ENCODE peak calls at places on chromosomes 13 and 19, in four cellular contexts. One of them, this sample, is unnamed.

GRCh38 chr13:99281811-99282263 is 23.7 kb upstream of the GPR18 start:
- ATAC-seq in HepG2: no peak
- ATAC-seq in CD4-positive, CD25-positive, alpha-beta regulatory T cell: peak; percentile 79
- ATAC-seq in IMR-90: no peak
- ATAC-seq in this sample: peak; percentile 86

GRCh38 chr19:1139126-1139525 is 34.9 kb downstream of the SBNO2 start:
- ATAC-seq in IMR-90: no peak
- ATAC-seq in CD4-positive, CD25-positive, alpha-beta regulatory T cell: no peak
- ATAC-seq in HepG2: no peak
- ATAC-seq in this sample: no peak

GRCh38 chr19:17500447-17501198 is 10.8 kb upstream of the PGLS start:
- ATAC-seq in HepG2: no peak
- ATAC-seq in CD4-positive, CD25-positive, alpha-beta regulatory T cell: no peak
- ATAC-seq in IMR-90: no peak
- ATAC-seq in this sample: no peak

GRCh38 chr19:12782424-12783225 is 7.3 kb upstream of the HOOK2 start:
- ATAC-seq in CD4-positive, CD25-positive, alpha-beta regulatory T cell: peak; percentile 65
- ATAC-seq in HepG2: no peak
- ATAC-seq in IMR-90: peak; percentile 62
- ATAC-seq in this sample: peak; percentile 70

GRCh38 chr13:110625771-110626321 is 10.5 kb downstream of the NAXD start:
- ATAC-seq in CD4-positive, CD25-positive, alpha-beta regulatory T cell: no peak
- ATAC-seq in HepG2: peak; percentile 62
- ATAC-seq in IMR-90: no peak
- ATAC-seq in this sample: no peak

GRCh38 chr13:52974711-52975110 is 53.9 kb upstream of the OLFM4 start:
- ATAC-seq in IMR-90: no peak
- ATAC-seq in CD4-positive, CD25-positive, alpha-beta regulatory T cell: no peak
- ATAC-seq in HepG2: no peak
- ATAC-seq in this sample: no peak

GRCh38 chr13:31485651-31486051 is 253.7 kb upstream of the RXFP2 start:
- ATAC-seq in IMR-90: no peak
- ATAC-seq in CD4-positive, CD25-positive, alpha-beta regulatory T cell: no peak
- ATAC-seq in HepG2: no peak
- ATAC-seq in this sample: no peak

GRCh38 chr13:45136741-45137500 is 16.6 kb downstream of the GTF2F2 start:
- ATAC-seq in CD4-positive, CD25-positive, alpha-beta regulatory T cell: no peak
- ATAC-seq in HepG2: no peak
- ATAC-seq in IMR-90: no peak
- ATAC-seq in this sample: no peak

GRCh38 chr13:36680918-36681317 is 7.1 kb downstream of the SERTM1 start:
- ATAC-seq in CD4-positive, CD25-positive, alpha-beta regulatory T cell: no peak
- ATAC-seq in IMR-90: no peak
- ATAC-seq in HepG2: no peak
- ATAC-seq in this sample: no peak

GRCh38 chr13:80901111-80902014 is 560.4 kb upstream of the SPRY2 start:
- ATAC-seq in HepG2: no peak
- ATAC-seq in CD4-positive, CD25-positive, alpha-beta regulatory T cell: no peak
- ATAC-seq in IMR-90: no peak
- ATAC-seq in this sample: no peak

GRCh38 chr13:56424246-56424645 is 716.5 kb upstream of the PRR20A start:
- ATAC-seq in IMR-90: no peak
- ATAC-seq in CD4-positive, CD25-positive, alpha-beta regulatory T cell: no peak
- ATAC-seq in HepG2: no peak
- ATAC-seq in this sample: no peak

GRCh38 chr13:112740502-112741131 is 50.8 kb downstream of the ATP11A start:
- ATAC-seq in CD4-positive, CD25-positive, alpha-beta regulatory T cell: no peak
- ATAC-seq in HepG2: no peak
- ATAC-seq in IMR-90: peak; percentile 82
- ATAC-seq in this sample: peak; percentile 81

GRCh38 chr13:22161871-22162270 is 491.0 kb downstream of the FGF9 start:
- ATAC-seq in IMR-90: no peak
- ATAC-seq in HepG2: no peak
- ATAC-seq in CD4-positive, CD25-positive, alpha-beta regulatory T cell: no peak
- ATAC-seq in this sample: no peak

GRCh38 chr13:40981361-40981760 is 37.8 kb downstream of the ELF1 start:
- ATAC-seq in HepG2: no peak
- ATAC-seq in CD4-positive, CD25-positive, alpha-beta regulatory T cell: no peak
- ATAC-seq in IMR-90: no peak
- ATAC-seq in this sample: peak; percentile 57

GRCh38 chr19:18612051-18612771 is 459 bp upstream of the TMEM59L start:
- ATAC-seq in CD4-positive, CD25-positive, alpha-beta regulatory T cell: no peak
- ATAC-seq in HepG2: no peak
- ATAC-seq in IMR-90: peak; percentile 35
- ATAC-seq in this sample: no peak

GRCh38 chr19:42480335-42481095 is 37.8 kb upstream of the CXCL17 start:
- ATAC-seq in HepG2: peak; percentile 82
- ATAC-seq in IMR-90: peak; percentile 94
- ATAC-seq in CD4-positive, CD25-positive, alpha-beta regulatory T cell: peak; percentile 83
- ATAC-seq in this sample: no peak

GRCh38 chr19:1418951-1419735 is 11.8 kb downstream of the DAZAP1 start:
- ATAC-seq in CD4-positive, CD25-positive, alpha-beta regulatory T cell: no peak
- ATAC-seq in IMR-90: no peak
- ATAC-seq in HepG2: no peak
- ATAC-seq in this sample: no peak

GRCh38 chr13:42836930-42837329 is 55.5 kb downstream of the FAM216B start:
- ATAC-seq in IMR-90: peak; percentile 70
- ATAC-seq in HepG2: no peak
- ATAC-seq in CD4-positive, CD25-positive, alpha-beta regulatory T cell: no peak
- ATAC-seq in this sample: no peak

GRCh38 chr13:19888799-19889198 is 25.4 kb upstream of the ZMYM5 start:
- ATAC-seq in HepG2: no peak
- ATAC-seq in CD4-positive, CD25-positive, alpha-beta regulatory T cell: no peak
- ATAC-seq in IMR-90: peak; percentile 77
- ATAC-seq in this sample: no peak

GRCh38 chr19:35693422-35693821 is 10.9 kb upstream of the ZBTB32 start:
- ATAC-seq in CD4-positive, CD25-positive, alpha-beta regulatory T cell: no peak
- ATAC-seq in IMR-90: no peak
- ATAC-seq in HepG2: peak; percentile 18
- ATAC-seq in this sample: no peak

GRCh38 chr13:54312885-54313284 is 1284.3 kb downstream of the OLFM4 start:
- ATAC-seq in CD4-positive, CD25-positive, alpha-beta regulatory T cell: no peak
- ATAC-seq in HepG2: no peak
- ATAC-seq in IMR-90: no peak
- ATAC-seq in this sample: no peak

GRCh38 chr19:19120308-19121156 is 17.7 kb downstream of the TMEM161A start:
- ATAC-seq in HepG2: peak; percentile 47
- ATAC-seq in IMR-90: peak; percentile 95
- ATAC-seq in CD4-positive, CD25-positive, alpha-beta regulatory T cell: no peak
- ATAC-seq in this sample: peak; percentile 82

GRCh38 chr13:99963832-99964339 is 7.7 kb downstream of the ZIC5 start:
- ATAC-seq in IMR-90: no peak
- ATAC-seq in CD4-positive, CD25-positive, alpha-beta regulatory T cell: no peak
- ATAC-seq in HepG2: no peak
- ATAC-seq in this sample: no peak

GRCh38 chr13:26587251-26587650 is 29.8 kb downstream of the WASF3 start:
- ATAC-seq in IMR-90: no peak
- ATAC-seq in HepG2: no peak
- ATAC-seq in CD4-positive, CD25-positive, alpha-beta regulatory T cell: no peak
- ATAC-seq in this sample: no peak

GRCh38 chr19:8697671-8698432 is 743 bp downstream of the ACTL9 start:
- ATAC-seq in CD4-positive, CD25-positive, alpha-beta regulatory T cell: no peak
- ATAC-seq in HepG2: no peak
- ATAC-seq in IMR-90: no peak
- ATAC-seq in this sample: no peak

GRCh38 chr19:50204081-50204428 is 633 bp downstream of the MYH14 start:
- ATAC-seq in CD4-positive, CD25-positive, alpha-beta regulatory T cell: no peak
- ATAC-seq in IMR-90: no peak
- ATAC-seq in HepG2: no peak
- ATAC-seq in this sample: no peak
- H3K27me3 ChIP-seq in CD4-positive, CD25-positive, alpha-beta regulatory T cell: peaks cover 8% of the 10 kb centered on the region
- H3K27me3 ChIP-seq in IMR-90: peaks cover 3% of the 10 kb centered on the region
- H3K27me3 ChIP-seq in HepG2: no peaks in the 10 kb centered on the region
- H3K27me3 ChIP-seq in this sample: peaks cover 83% of the 10 kb centered on the region

GRCh38 chr19:47026889-47027288 is 7.3 kb downstream of the NPAS1 start:
- ATAC-seq in IMR-90: no peak
- ATAC-seq in HepG2: no peak
- ATAC-seq in CD4-positive, CD25-positive, alpha-beta regulatory T cell: no peak
- ATAC-seq in this sample: no peak
- H3K27me3 ChIP-seq in IMR-90: peaks cover 39% of the 10 kb centered on the region
- H3K27me3 ChIP-seq in HepG2: no peaks in the 10 kb centered on the region
- H3K27me3 ChIP-seq in CD4-positive, CD25-positive, alpha-beta regulatory T cell: peaks cover 12% of the 10 kb centered on the region
- H3K27me3 ChIP-seq in this sample: peaks cover 95% of the 10 kb centered on the region

GRCh38 chr13:72101768-72102400 is 234.9 kb upstream of the DACH1 start:
- ATAC-seq in HepG2: no peak
- ATAC-seq in IMR-90: no peak
- ATAC-seq in CD4-positive, CD25-positive, alpha-beta regulatory T cell: no peak
- ATAC-seq in this sample: no peak

GRCh38 chr13:72109863-72110262 is 242.9 kb upstream of the DACH1 start:
- ATAC-seq in HepG2: no peak
- ATAC-seq in CD4-positive, CD25-positive, alpha-beta regulatory T cell: no peak
- ATAC-seq in IMR-90: no peak
- ATAC-seq in this sample: no peak

DNA sequence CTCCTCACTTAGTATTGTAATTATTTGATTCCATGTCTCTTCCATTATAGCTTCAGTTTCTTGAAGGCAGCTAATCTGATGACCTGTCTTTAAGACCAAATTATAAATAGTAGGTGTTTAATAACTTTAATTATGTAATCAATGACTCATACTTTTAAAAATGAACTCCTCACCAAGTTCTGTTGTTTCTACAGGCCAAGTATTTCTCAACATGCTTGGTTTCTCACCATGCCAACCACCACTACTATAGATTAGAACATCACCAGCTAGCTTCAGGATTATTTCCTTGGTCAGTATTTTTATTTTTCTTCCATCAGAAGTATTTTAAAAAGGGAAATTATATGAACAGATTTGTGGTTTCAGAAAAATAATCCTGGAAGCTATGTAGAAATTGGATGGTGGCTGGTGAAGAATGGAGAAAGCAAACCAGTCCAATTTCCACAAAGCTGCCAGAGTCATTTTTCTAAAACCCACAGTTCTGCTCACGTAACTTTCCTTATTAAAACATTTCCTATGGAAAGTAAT is 237.7 kb upstream of the DACH1 start:
- ATAC-seq in CD4-positive, CD25-positive, alpha-beta regulatory T cell: no peak
- ATAC-seq in IMR-90: no peak
- ATAC-seq in HepG2: no peak
- ATAC-seq in this sample: no peak
- H3K27me3 ChIP-seq in CD4-positive, CD25-positive, alpha-beta regulatory T cell: no peaks in the 10 kb centered on the region
- H3K27me3 ChIP-seq in IMR-90: no peaks in the 10 kb centered on the region
- H3K27me3 ChIP-seq in HepG2: no peaks in the 10 kb centered on the region
- H3K27me3 ChIP-seq in this sample: no peaks in the 10 kb centered on the region

DNA sequence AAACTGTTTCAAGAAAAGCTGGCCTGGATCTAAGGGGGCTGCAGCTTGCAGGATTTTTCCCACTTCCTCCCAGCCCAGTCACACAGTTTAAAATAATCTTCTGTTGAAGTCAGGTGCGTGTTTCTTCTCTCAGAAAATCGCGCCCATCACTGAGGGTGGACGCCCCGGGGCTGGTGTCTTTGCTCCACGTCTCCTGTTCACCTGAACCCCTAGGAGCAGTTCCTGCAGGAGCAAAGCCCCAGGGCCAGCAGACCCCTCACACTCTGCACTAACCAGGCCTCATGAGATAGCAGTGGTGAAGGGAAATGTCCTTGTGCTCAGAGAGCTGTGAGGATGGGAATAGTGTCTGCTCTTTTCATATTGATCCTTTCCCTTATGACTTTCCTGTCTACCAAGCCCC is 920 bp upstream of the SIGLEC7 start:
- ATAC-seq in CD4-positive, CD25-positive, alpha-beta regulatory T cell: no peak
- ATAC-seq in IMR-90: no peak
- ATAC-seq in HepG2: no peak
- ATAC-seq in this sample: no peak
- H3K27me3 ChIP-seq in CD4-positive, CD25-positive, alpha-beta regulatory T cell: peaks cover 2% of the 10 kb centered on the region
- H3K27me3 ChIP-seq in IMR-90: peaks cover 7% of the 10 kb centered on the region
- H3K27me3 ChIP-seq in HepG2: peaks cover 4% of the 10 kb centered on the region
- H3K27me3 ChIP-seq in this sample: peaks cover 75% of the 10 kb centered on the region

GRCh38 chr19:13796301-13797057 is 1.2 kb downstream of the ZSWIM4 start:
- ATAC-seq in HepG2: no peak
- ATAC-seq in IMR-90: peak; percentile 34
- ATAC-seq in CD4-positive, CD25-positive, alpha-beta regulatory T cell: no peak
- ATAC-seq in this sample: peak; percentile 37
- H3K27me3 ChIP-seq in HepG2: no peaks in the 10 kb centered on the region
- H3K27me3 ChIP-seq in IMR-90: no peaks in the 10 kb centered on the region
- H3K27me3 ChIP-seq in CD4-positive, CD25-positive, alpha-beta regulatory T cell: no peaks in the 10 kb centered on the region
- H3K27me3 ChIP-seq in this sample: no peaks in the 10 kb centered on the region

GRCh38 chr19:46631481-46631880 is 4.5 kb downstream of the GNG8 start:
- ATAC-seq in CD4-positive, CD25-positive, alpha-beta regulatory T cell: no peak
- ATAC-seq in IMR-90: peak; percentile 65
- ATAC-seq in HepG2: no peak
- ATAC-seq in this sample: peak; percentile 59
- H3K27me3 ChIP-seq in CD4-positive, CD25-positive, alpha-beta regulatory T cell: no peaks in the 10 kb centered on the region
- H3K27me3 ChIP-seq in IMR-90: no peaks in the 10 kb centered on the region
- H3K27me3 ChIP-seq in HepG2: peaks cover 8% of the 10 kb centered on the region
- H3K27me3 ChIP-seq in this sample: no peaks in the 10 kb centered on the region

DNA sequence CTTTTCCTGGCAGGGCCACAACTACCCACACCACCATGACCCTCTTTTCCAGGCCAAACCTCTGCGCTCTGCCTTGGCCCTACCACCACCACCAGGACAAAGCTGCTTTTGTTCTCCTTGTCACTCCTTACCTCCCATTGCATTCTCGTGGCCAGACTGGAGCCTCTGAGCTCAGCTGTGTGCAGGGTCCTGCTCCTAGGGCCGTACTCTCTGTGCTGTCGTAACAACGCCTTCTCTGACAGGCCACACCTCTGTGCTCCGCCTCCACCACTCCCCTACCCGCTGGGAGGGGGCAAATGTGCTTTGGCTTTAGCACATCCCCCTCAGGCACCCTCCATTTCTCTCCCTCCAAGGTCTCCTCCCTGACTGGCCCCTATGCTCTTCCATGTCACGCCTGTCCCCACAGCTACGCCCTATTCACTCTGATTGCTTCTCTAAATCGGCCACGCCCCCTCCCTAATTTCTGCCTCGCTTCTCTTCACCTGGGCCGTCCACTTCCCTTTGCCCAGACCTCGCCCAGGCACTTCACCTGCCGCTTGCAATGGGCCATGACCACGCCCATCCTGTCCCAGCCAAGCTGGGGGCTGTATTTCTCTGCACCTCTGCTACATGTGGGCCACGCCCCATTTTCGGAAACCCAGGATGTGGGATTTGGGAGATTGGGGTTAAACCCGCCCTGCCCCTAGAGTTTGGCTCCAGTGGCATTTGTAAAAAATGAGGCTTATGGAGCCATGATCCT is 472.3 kb downstream of the KLF12 start:
- ATAC-seq in IMR-90: no peak
- ATAC-seq in HepG2: peak; percentile 94
- ATAC-seq in CD4-positive, CD25-positive, alpha-beta regulatory T cell: no peak
- ATAC-seq in this sample: no peak
- H3K27me3 ChIP-seq in IMR-90: no peaks in the 10 kb centered on the region
- H3K27me3 ChIP-seq in HepG2: no peaks in the 10 kb centered on the region
- H3K27me3 ChIP-seq in CD4-positive, CD25-positive, alpha-beta regulatory T cell: no peaks in the 10 kb centered on the region
- H3K27me3 ChIP-seq in this sample: no peaks in the 10 kb centered on the region

DNA sequence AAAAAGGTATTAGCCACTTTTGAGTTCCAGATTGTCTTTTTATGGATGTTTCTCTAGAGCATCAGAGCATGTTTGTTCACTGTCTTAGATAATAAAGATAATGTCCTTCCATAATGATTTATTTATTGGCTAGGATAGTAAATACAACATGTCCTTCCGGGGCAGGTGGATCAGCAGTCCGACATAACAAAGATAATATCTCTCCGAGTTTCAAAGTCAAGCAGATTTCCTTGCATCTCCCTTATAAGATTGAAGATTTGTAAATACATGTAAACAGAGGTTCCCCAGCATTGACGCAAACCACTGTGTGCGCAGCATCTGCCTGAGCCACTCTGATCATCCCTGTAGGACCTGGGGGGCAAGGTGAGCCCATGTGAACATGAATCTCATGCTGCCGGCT is 8.8 kb upstream of the KLK15 start:
- ATAC-seq in IMR-90: no peak
- ATAC-seq in CD4-positive, CD25-positive, alpha-beta regulatory T cell: no peak
- ATAC-seq in HepG2: no peak
- ATAC-seq in this sample: no peak
- H3K27me3 ChIP-seq in IMR-90: no peaks in the 10 kb centered on the region
- H3K27me3 ChIP-seq in CD4-positive, CD25-positive, alpha-beta regulatory T cell: no peaks in the 10 kb centered on the region
- H3K27me3 ChIP-seq in HepG2: no peaks in the 10 kb centered on the region
- H3K27me3 ChIP-seq in this sample: peaks cover 44% of the 10 kb centered on the region